ENCODE peak calls at places on chromosomes 2 and 18, in five cellular contexts. One of them, this sample, is unnamed.
A peak's percentile ranks its signal among the peaks of the same experiment; 100 is the strongest.

GRCh38 chr2:121147766-121148165 is 137.2 kb downstream of the TFCP2L1 start:
- DNase-seq in HCT116: no peak
- DNase-seq in neural progenitor cell: no peak
- DNase-seq in GM23338: no peak
- DNase-seq in GM23248: no peak
- DNase-seq in this sample: no peak

GRCh38 chr18:41887100-41887499 is 67.9 kb upstream of the PIK3C3 start:
- DNase-seq in GM23248: peak; percentile 12
- DNase-seq in neural progenitor cell: no peak
- DNase-seq in HCT116: no peak
- DNase-seq in GM23338: no peak
- DNase-seq in this sample: no peak

GRCh38 chr18:48872234-48873145 is 78.3 kb downstream of the SMAD7 start:
- DNase-seq in GM23338: no peak
- DNase-seq in HCT116: no peak
- DNase-seq in GM23248: peak; percentile 77
- DNase-seq in neural progenitor cell: no peak
- DNase-seq in this sample: no peak

GRCh38 chr2:26938399-26938798 is 32.0 kb upstream of the MAPRE3 start:
- DNase-seq in GM23248: no peak
- DNase-seq in neural progenitor cell: no peak
- DNase-seq in HCT116: no peak
- DNase-seq in GM23338: no peak
- DNase-seq in this sample: no peak

GRCh38 chr2:127632592-127633489 is 13.1 kb upstream of the GPR17 start:
- DNase-seq in GM23248: no peak
- DNase-seq in GM23338: no peak
- DNase-seq in HCT116: no peak
- DNase-seq in neural progenitor cell: no peak
- DNase-seq in this sample: peak; percentile 13

GRCh38 chr2:71276311-71277158 is 49.6 kb upstream of the PAIP2B start:
- DNase-seq in GM23338: peak; percentile 96
- DNase-seq in HCT116: peak; percentile 84
- DNase-seq in GM23248: peak; percentile 88
- DNase-seq in neural progenitor cell: peak; percentile 96
- DNase-seq in this sample: peak; percentile 91

GRCh38 chr2:11647834-11648600 is 22.0 kb downstream of the NTSR2 start:
- DNase-seq in HCT116: no peak
- DNase-seq in GM23248: peak; percentile 30
- DNase-seq in GM23338: peak; percentile 47
- DNase-seq in neural progenitor cell: no peak
- DNase-seq in this sample: no peak

GRCh38 chr2:54310314-54310713 is 54.3 kb upstream of the TSPYL6 start:
- DNase-seq in GM23248: peak; percentile 37
- DNase-seq in GM23338: no peak
- DNase-seq in HCT116: no peak
- DNase-seq in neural progenitor cell: no peak
- DNase-seq in this sample: no peak

GRCh38 chr2:205245652-205246051 is 436.6 kb upstream of the NRP2 start:
- DNase-seq in GM23338: no peak
- DNase-seq in GM23248: peak; percentile 81
- DNase-seq in HCT116: no peak
- DNase-seq in neural progenitor cell: no peak
- DNase-seq in this sample: no peak

GRCh38 chr2:150517951-150518680 is 30.6 kb upstream of the RND3 start:
- DNase-seq in neural progenitor cell: no peak
- DNase-seq in GM23338: no peak
- DNase-seq in HCT116: no peak
- DNase-seq in GM23248: peak; percentile 88
- DNase-seq in this sample: no peak

GRCh38 chr2:101223814-101224231 is 28.9 kb upstream of the CNOT11 start:
- DNase-seq in GM23338: no peak
- DNase-seq in neural progenitor cell: no peak
- DNase-seq in HCT116: no peak
- DNase-seq in GM23248: peak; percentile 36
- DNase-seq in this sample: peak; percentile 95

GRCh38 chr2:8307779-8308178 is 374.1 kb upstream of the ID2 start:
- DNase-seq in GM23248: peak; percentile 28
- DNase-seq in HCT116: no peak
- DNase-seq in neural progenitor cell: no peak
- DNase-seq in GM23338: no peak
- DNase-seq in this sample: no peak

GRCh38 chr2:8888963-8889362 is 51.5 kb upstream of the KIDINS220 start:
- DNase-seq in GM23338: no peak
- DNase-seq in neural progenitor cell: peak; percentile 5
- DNase-seq in GM23248: no peak
- DNase-seq in HCT116: no peak
- DNase-seq in this sample: no peak

GRCh38 chr2:100427627-100428258 is 10.3 kb upstream of the CHST10 start:
- DNase-seq in GM23338: peak; percentile 76
- DNase-seq in neural progenitor cell: peak; percentile 44
- DNase-seq in GM23248: peak; percentile 51
- DNase-seq in HCT116: peak; percentile 49
- DNase-seq in this sample: peak; percentile 63

GRCh38 chr2:222436040-222436413 is 11.7 kb downstream of the SGPP2 start:
- DNase-seq in GM23338: peak; percentile 19
- DNase-seq in neural progenitor cell: no peak
- DNase-seq in GM23248: no peak
- DNase-seq in HCT116: no peak
- DNase-seq in this sample: no peak

GRCh38 chr18:13454363-13455150 is 236.0 kb downstream of the LDLRAD4 start:
- DNase-seq in neural progenitor cell: no peak
- DNase-seq in HCT116: no peak
- DNase-seq in GM23338: no peak
- DNase-seq in GM23248: no peak
- DNase-seq in this sample: no peak

GRCh38 chr18:13452851-13453524 is 234.4 kb downstream of the LDLRAD4 start:
- DNase-seq in GM23338: peak; percentile 8
- DNase-seq in neural progenitor cell: no peak
- DNase-seq in GM23248: no peak
- DNase-seq in HCT116: no peak
- DNase-seq in this sample: no peak

GRCh38 chr18:13455470-13455869 is 236.9 kb downstream of the LDLRAD4 start:
- DNase-seq in HCT116: no peak
- DNase-seq in neural progenitor cell: no peak
- DNase-seq in GM23338: no peak
- DNase-seq in GM23248: no peak
- DNase-seq in this sample: peak; percentile 19

GRCh38 chr18:13452448-13452811 is 233.9 kb downstream of the LDLRAD4 start:
- DNase-seq in GM23248: peak; percentile 88
- DNase-seq in HCT116: no peak
- DNase-seq in neural progenitor cell: peak; percentile 15
- DNase-seq in GM23338: peak; percentile 19
- DNase-seq in this sample: no peak

GRCh38 chr18:13453714-13454113 is 235.2 kb downstream of the LDLRAD4 start:
- DNase-seq in neural progenitor cell: no peak
- DNase-seq in GM23338: no peak
- DNase-seq in HCT116: no peak
- DNase-seq in GM23248: peak; percentile 50
- DNase-seq in this sample: no peak
- TF ChIP-seq EZH2phosphoT487 in neural progenitor cell: no peak
- TF ChIP-seq EZH2phosphoT487 in GM23338: no peak
- TF ChIP-seq EZH2phosphoT487 in HCT116: no peak
- TF ChIP-seq EZH2phosphoT487 in GM23248: no peak
- TF ChIP-seq EZH2phosphoT487 in this sample: no peak

DNA sequence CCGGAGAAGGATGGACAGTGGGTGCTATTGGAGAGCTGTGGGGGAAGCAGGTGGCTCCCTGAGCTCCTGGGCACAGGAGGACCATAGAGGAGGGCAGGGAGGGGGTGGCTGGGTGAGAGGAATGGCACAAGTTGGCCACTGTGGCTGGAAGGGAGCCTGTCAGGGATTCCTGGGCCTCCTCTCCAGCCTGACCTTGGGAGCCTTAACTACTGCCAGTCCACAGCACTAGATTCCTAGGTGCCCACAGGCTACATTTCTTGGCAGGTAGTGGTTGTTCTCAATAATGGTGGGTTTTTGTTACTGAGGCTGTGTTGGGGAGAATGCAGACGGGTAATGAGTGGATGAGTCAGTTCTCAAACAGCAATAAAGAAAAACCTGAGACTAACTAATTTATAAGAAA is 26.0 kb downstream of the EFHD1 start:
- DNase-seq in GM23248: no peak
- DNase-seq in GM23338: no peak
- DNase-seq in neural progenitor cell: no peak
- DNase-seq in HCT116: no peak
- DNase-seq in this sample: no peak
- H3K27ac ChIP-seq in GM23248: no peak overlapping the region
- H3K27ac ChIP-seq in GM23338: no peak overlapping the region
- H3K27ac ChIP-seq in neural progenitor cell: no peak overlapping the region
- H3K27ac ChIP-seq in HCT116: no peak overlapping the region
- H3K27ac ChIP-seq in this sample: no peak overlapping the region

GRCh38 chr18:32742620-32743019 is 30.2 kb downstream of the KLHL14 start:
- DNase-seq in GM23248: no peak
- DNase-seq in HCT116: no peak
- DNase-seq in neural progenitor cell: peak; percentile 17
- DNase-seq in GM23338: peak; percentile 32
- DNase-seq in this sample: no peak
- TF ChIP-seq EZH2phosphoT487 in GM23248: no peak
- TF ChIP-seq EZH2phosphoT487 in HCT116: no peak
- TF ChIP-seq EZH2phosphoT487 in neural progenitor cell: no peak
- TF ChIP-seq EZH2phosphoT487 in GM23338: no peak
- TF ChIP-seq EZH2phosphoT487 in this sample: no peak

GRCh38 chr2:105644174-105644980 is 100.3 kb upstream of the NCK2 start:
- DNase-seq in HCT116: no peak
- DNase-seq in neural progenitor cell: no peak
- DNase-seq in GM23338: no peak
- DNase-seq in GM23248: peak; percentile 66
- DNase-seq in this sample: no peak
- H3K27ac ChIP-seq in HCT116: no peak overlapping the region
- H3K27ac ChIP-seq in neural progenitor cell: no peak overlapping the region
- H3K27ac ChIP-seq in GM23338: no peak overlapping the region
- H3K27ac ChIP-seq in GM23248: no peak overlapping the region
- H3K27ac ChIP-seq in this sample: no peak overlapping the region

GRCh38 chr18:79195716-79196683 is 126.8 kb downstream of the ATP9B start:
- DNase-seq in neural progenitor cell: no peak
- DNase-seq in GM23338: no peak
- DNase-seq in GM23248: no peak
- DNase-seq in HCT116: no peak
- DNase-seq in this sample: no peak
- TF ChIP-seq EZH2phosphoT487 in neural progenitor cell: no peak
- TF ChIP-seq EZH2phosphoT487 in GM23338: no peak
- TF ChIP-seq EZH2phosphoT487 in GM23248: no peak
- TF ChIP-seq EZH2phosphoT487 in HCT116: no peak
- TF ChIP-seq EZH2phosphoT487 in this sample: no peak